ENCODE peak calls at places on chromosomes 1 and 21, in ten cellular contexts. M is stomach, G is cardiac muscle cell, F is HFFc6, B is fibroblast of the aortic adventitia, P is bronchial epithelial cell, J is A549, X is mucosa of descending colon, L is H1, U is WTC11. Y is an unnamed sample.

GRCh38 chr1:150021191-150021688 is 10.7 kb upstream of the OTUD7B start:
- DNase-seq in M (peak), G (no peak), F (no peak), B (no peak), P (no peak), J (peak), X (peak), L (no peak), U (no peak), Y (peak)

GRCh38 chr1:236978740-236979139 is 25.5 kb downstream of the MT1HL1 start:
- DNase-seq in M (no peak), G (no peak), F (no peak), B (no peak), P (no peak), J (no peak), X (no peak), L (no peak), U (no peak), Y (no peak)

GRCh38 chr1:185699874-185700273 is 34.3 kb upstream of the HMCN1 start:
- DNase-seq in M (no peak), G (no peak), F (no peak), B (no peak), P (no peak), J (no peak), X (no peak), L (no peak), U (peak), Y (peak)

GRCh38 chr1:102628008-102628736 is 480.1 kb downstream of the COL11A1 start:
- DNase-seq in M (no peak), G (no peak), F (no peak), B (no peak), P (no peak), J (peak), X (no peak), L (no peak), U (no peak), Y (peak)

GRCh38 chr1:197526736-197527371 is 248.4 kb downstream of the DENND1B start:
- DNase-seq in M (no peak), G (peak), F (peak), B (peak), P (peak), J (peak), X (no peak), L (no peak), U (no peak), Y (peak)

GRCh38 chr1:31510853-31511789 is 65.2 kb upstream of the TINAGL1 start:
- DNase-seq in M (no peak), G (no peak), F (no peak), B (no peak), P (peak), J (no peak), X (no peak), L (no peak), U (no peak), Y (peak)

GRCh38 chr1:12528021-12528852 is 89.8 kb downstream of the DHRS3 start:
- DNase-seq in M (peak), G (peak), F (peak), B (peak), P (peak), J (peak), X (peak), L (no peak), U (no peak), Y (peak)

GRCh38 chr1:52554756-52555155 is 1.9 kb upstream of the TUT4 start:
- DNase-seq in M (no peak), G (no peak), F (peak), B (peak), P (peak), J (no peak), X (no peak), L (no peak), U (no peak), Y (peak)

GRCh38 chr1:54763814-54764131 is 550 bp downstream of the PARS2 start:
- DNase-seq in M (no peak), G (no peak), F (no peak), B (no peak), P (no peak), J (no peak), X (no peak), L (no peak), U (no peak), Y (no peak)

GRCh38 chr1:51298322-51298705 is 32.0 kb downstream of the TTC39A start:
- DNase-seq in M (no peak), G (no peak), F (no peak), B (no peak), P (no peak), J (no peak), X (no peak), L (no peak), U (no peak), Y (no peak)

GRCh38 chr21:45152265-45152746 is 77.9 kb downstream of the ADARB1 start:
- DNase-seq in M (peak), G (no peak), F (no peak), B (no peak), P (no peak), J (no peak), X (peak), L (peak), U (peak), Y (no peak)

GRCh38 chr21:32406405-32406804 is 6.1 kb upstream of the EVA1C start:
- DNase-seq in M (peak), G (no peak), F (no peak), B (no peak), P (peak), J (no peak), X (peak), L (no peak), U (no peak), Y (no peak)

GRCh38 chr1:56376188-56376984 is 203.0 kb downstream of the PLPP3 start:
- DNase-seq in M (peak), G (peak), F (no peak), B (peak), P (peak), J (no peak), X (no peak), L (peak), U (peak), Y (peak)

GRCh38 chr1:4214826-4215225 is 314.8 kb upstream of the C1orf174 start:
- DNase-seq in M (no peak), G (no peak), F (no peak), B (no peak), P (no peak), J (no peak), X (no peak), L (no peak), U (no peak), Y (no peak)

GRCh38 chr1:208381481-208381880 is 137.3 kb upstream of the PLXNA2 start:
- DNase-seq in M (no peak), G (no peak), F (no peak), B (no peak), P (no peak), J (no peak), X (no peak), L (no peak), U (no peak), Y (no peak)

GRCh38 chr1:25066731-25067520 is 136.8 kb upstream of the RUNX3 start:
- DNase-seq in M (no peak), G (no peak), F (no peak), B (no peak), P (no peak), J (no peak), X (no peak), L (no peak), U (no peak), Y (peak)

GRCh38 chr1:225881081-225882007 is 836 bp downstream of the TMEM63A start:
- DNase-seq in M (peak), G (peak), F (peak), B (no peak), P (peak), J (no peak), X (peak), L (no peak), U (peak), Y (peak)

GRCh38 chr21:36194024-36194423 is 37.4 kb downstream of the DOP1B start:
- DNase-seq in M (peak), G (no peak), F (no peak), B (no peak), P (no peak), J (no peak), X (no peak), L (no peak), U (no peak), Y (no peak)

GRCh38 chr1:107529511-107530149 is 388.8 kb downstream of the NTNG1 start:
- DNase-seq in M (no peak), G (peak), F (peak), B (peak), P (peak), J (peak), X (no peak), L (no peak), U (peak), Y (peak)

GRCh38 chr1:230868736-230869385 is 540 bp upstream of the C1orf198 start:
- DNase-seq in M (peak), G (peak), F (peak), B (peak), P (peak), J (peak), X (no peak), L (peak), U (peak), Y (peak)

GRCh38 chr1:73026114-73026513 is 743.8 kb upstream of the NEGR1 start:
- DNase-seq in M (no peak), G (no peak), F (no peak), B (no peak), P (peak), J (no peak), X (no peak), L (no peak), U (no peak), Y (peak)

GRCh38 chr1:186849271-186849671 is 20.5 kb downstream of the PLA2G4A start:
- DNase-seq in M (no peak), G (no peak), F (no peak), B (no peak), P (no peak), J (peak), X (no peak), L (no peak), U (no peak), Y (no peak)

GRCh38 chr21:38438476-38438893 is 59.8 kb downstream of the ERG start:
- DNase-seq in M (no peak), G (peak), F (peak), B (peak), P (no peak), J (peak), X (no peak), L (no peak), U (no peak), Y (no peak)

GRCh38 chr1:98355656-98356384 is 305.7 kb upstream of the SNX7 start:
- DNase-seq in M (no peak), G (no peak), F (peak), B (peak), P (peak), J (peak), X (no peak), L (no peak), U (no peak), Y (peak)

GRCh38 chr1:37691497-37692077 is 729 bp upstream of the CDCA8 start:
- DNase-seq in M (peak), G (peak), F (peak), B (peak), P (peak), J (peak), X (peak), L (no peak), U (peak), Y (peak)

GRCh38 chr21:21383126-21383525 is 384.9 kb downstream of the NCAM2 start:
- DNase-seq in M (no peak), G (peak), F (no peak), B (peak), P (no peak), J (no peak), X (no peak), L (no peak), U (no peak), Y (no peak)

GRCh38 chr1:181089017-181089776 is 697 bp downstream of the IER5 start:
- DNase-seq in M (peak), G (no peak), F (no peak), B (no peak), P (no peak), J (no peak), X (peak), L (no peak), U (no peak), Y (no peak)

GRCh38 chr21:14581902-14582457 is 35.9 kb upstream of the SAMSN1 start:
- DNase-seq in M (no peak), G (no peak), F (no peak), B (no peak), P (no peak), J (no peak), X (no peak), L (no peak), U (no peak), Y (no peak)

GRCh38 chr1:228265167-228265566 is 57.3 kb downstream of the OBSCN start:
- DNase-seq in M (no peak), G (peak), F (peak), B (peak), P (no peak), J (no peak), X (no peak), L (no peak), U (no peak), Y (no peak)

GRCh38 chr1:228268891-228269285 is 61.0 kb downstream of the OBSCN start:
- DNase-seq in M (peak), G (no peak), F (no peak), B (no peak), P (no peak), J (no peak), X (no peak), L (peak), U (no peak), Y (no peak)

GRCh38 chr1:228271701-228272251 is 63.9 kb downstream of the OBSCN start:
- DNase-seq in M (no peak), G (no peak), F (no peak), B (no peak), P (no peak), J (no peak), X (no peak), L (no peak), U (no peak), Y (no peak)

GRCh38 chr1:228270032-228270431 is 62.2 kb downstream of the OBSCN start:
- DNase-seq in M (peak), G (peak), F (no peak), B (peak), P (peak), J (peak), X (no peak), L (no peak), U (no peak), Y (peak)

DNA sequence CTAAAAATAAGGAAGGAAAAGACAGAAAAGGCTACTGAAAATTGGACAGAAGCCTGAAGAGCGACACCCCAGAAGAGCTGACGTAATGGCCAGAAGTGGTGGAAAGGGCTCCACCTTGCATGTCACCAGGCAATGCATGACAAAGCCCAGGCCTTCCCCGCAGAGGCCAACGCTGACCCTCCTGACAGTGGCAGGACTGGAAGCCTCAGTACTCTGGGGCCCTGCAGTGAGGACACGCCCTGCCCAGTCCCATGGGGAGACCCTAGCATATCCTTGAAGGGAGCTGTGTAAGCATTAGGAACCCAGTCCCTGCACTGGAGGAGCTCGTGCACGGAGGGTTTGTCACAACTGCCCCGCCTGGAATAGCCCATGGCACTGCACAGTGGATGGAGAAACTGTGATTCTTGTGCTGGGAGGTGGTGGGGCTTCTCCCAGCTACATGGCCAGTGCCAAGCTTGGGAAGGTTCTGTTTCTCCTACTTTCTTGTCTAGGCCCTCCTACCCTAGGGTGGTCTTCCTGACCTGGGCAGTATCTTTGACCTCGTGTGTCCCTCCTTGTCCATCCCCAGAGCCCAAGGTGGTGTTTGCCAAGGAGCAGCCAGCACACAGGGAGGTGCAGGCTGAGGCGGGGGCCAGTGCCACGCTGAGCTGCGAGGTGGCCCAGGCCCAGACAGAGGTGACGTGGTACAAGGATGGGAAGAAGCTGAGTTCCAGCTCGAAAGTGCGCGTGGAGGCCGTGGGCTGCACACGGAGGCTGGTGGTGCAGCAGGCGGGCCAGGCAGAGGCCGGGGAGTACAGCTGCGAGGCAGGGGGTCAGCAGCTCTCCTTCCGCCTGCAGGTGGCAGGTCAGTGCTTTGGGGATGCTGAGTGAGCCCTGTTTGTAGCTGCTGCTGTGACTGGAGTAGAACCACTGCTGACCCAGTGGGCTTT is 60.4 kb downstream of the OBSCN start:
- DNase-seq in M (no peak), G (no peak), F (no peak), B (no peak), P (no peak), J (no peak), X (peak), L (peak), U (no peak), Y (no peak)
- TF ChIP-seq CTCF in M (no peak), G (no peak), F (no peak), B (no peak), P (no peak), J (no peak), X (no peak), L (no peak), U (no peak), Y (no peak)

DNA sequence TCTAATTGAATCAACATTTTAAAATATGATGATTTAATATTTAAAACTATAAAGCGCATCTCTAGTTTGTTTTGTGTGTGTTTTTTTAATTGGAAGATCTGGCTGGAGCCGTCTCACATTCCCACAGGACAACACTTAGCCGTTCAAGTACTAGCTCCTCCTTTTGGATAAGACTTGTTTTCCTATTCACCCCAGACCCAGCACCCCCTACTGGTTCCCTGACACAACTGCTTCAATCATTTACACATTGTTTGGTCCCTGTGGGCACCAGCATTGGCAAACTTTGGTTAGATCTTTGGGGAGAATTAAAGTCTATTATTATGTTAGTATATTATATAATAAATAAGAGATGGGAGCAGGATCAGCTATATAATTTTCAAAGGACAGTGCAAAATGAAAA is 34.5 kb downstream of the TYW3 start:
- DNase-seq in M (no peak), G (peak), F (peak), B (peak), P (peak), J (peak), X (no peak), L (peak), U (peak), Y (peak)
- TF ChIP-seq CTCF in M (no peak), G (peak), F (peak), B (peak), P (no peak), J (no peak), X (no peak), L (peak), U (peak), Y (peak)

DNA sequence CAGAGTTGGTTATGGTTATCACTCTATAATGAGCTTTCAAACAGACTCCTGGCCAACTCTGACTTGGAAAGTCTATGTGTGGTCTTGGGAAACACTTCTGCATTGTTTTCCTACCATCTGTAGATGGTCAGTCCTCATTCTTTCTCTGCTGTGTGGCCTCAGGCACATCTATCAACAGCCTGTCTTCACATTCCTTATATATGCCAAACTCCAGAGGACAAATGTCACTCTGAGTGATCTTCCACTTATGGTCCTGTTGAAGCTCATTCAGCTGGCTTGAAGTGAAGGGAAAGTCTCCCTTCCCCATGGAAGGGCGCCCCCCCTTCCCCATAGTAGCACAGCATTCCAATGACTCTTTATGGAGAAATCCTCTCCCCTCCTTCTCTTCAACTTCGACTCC is 58.7 kb downstream of the VANGL2 start:
- DNase-seq in M (no peak), G (no peak), F (no peak), B (no peak), P (no peak), J (no peak), X (no peak), L (no peak), U (no peak), Y (no peak)
- TF ChIP-seq CTCF in M (no peak), G (no peak), F (no peak), B (no peak), P (no peak), J (no peak), X (no peak), L (no peak), U (no peak), Y (no peak)

DNA sequence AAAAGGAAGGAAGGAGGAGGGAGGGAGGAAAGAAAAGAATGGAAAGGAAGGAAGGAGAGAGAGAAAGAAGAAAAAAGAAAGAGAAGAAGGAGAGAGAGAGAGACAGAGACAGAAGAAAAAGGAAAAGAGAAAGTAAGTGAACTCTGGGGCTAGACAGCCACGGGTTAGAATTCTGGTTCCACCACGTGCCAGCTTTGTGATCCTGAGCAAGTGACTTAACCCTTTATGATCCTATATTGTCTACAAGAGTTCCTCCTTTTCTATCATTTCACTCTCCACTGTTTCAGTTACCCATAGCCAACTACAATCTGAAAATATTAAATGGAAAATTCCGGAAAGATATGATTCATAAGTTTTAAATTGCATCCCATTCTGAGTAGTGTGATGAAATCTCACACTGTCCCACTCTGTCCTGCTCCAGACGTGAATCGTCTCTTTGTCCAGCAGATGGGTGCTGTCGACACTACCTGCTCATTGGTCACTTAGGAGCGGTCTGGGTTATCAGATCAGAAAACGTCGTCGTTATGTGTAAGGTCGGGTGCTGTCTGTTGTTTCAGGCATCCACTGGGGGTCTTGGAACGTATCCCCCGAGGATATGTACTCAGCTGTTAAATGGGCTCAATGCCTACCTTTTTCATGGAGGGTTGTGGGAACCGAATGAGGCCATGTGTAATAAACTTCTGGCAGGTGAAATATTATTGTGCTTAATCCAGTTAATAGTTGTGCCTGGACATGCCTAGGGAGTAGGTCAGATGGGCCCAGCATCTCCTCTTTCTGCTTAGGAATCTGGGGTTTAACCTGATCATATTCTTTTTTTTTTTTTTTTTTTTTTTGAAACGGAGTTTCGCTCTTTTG is 19.1 kb downstream of the TMEM51 start:
- DNase-seq in M (no peak), G (peak), F (no peak), B (peak), P (peak), J (no peak), X (no peak), L (no peak), U (no peak), Y (peak)
- TF ChIP-seq CTCF in M (no peak), G (no peak), F (no peak), B (no peak), P (no peak), J (no peak), X (no peak), L (no peak), U (no peak), Y (no peak)

DNA sequence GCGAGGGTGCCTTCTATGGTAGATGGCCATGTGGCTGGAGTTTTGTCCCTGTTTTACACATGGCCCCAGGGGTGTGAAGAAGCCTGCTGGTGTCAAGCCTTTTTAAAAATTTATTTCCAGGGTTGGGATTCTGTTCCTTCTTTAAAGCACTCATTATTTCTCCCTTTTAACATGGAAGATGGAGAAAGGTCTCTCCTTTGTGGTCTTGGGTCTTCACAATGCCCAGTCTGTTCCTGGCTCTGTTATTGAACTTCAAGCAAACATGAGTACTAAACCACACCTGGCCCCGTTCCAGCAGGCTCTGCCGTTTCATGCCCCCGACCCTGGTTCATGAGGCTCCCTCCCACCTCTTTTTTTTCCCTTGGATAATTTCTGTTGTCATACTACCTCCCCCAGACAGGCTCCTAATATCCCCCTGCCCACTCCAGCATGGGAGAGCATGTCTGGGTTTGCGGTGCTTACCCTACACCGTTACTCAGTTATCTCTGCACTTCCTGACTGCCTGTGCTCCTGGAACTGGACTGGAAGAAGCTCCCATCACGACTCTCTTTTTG is 121.2 kb upstream of the KIAA0040 start:
- DNase-seq in M (no peak), G (no peak), F (no peak), B (no peak), P (no peak), J (no peak), X (no peak), L (no peak), U (no peak), Y (no peak)
- TF ChIP-seq CTCF in M (no peak), G (no peak), F (no peak), B (no peak), P (no peak), J (no peak), X (no peak), L (no peak), U (no peak), Y (no peak)